ENCODE peak calls at places on chromosome 17, in six cellular contexts. One of them, this sample, is unnamed.

GRCh38 chr17:48559609-48560451 is 14.9 kb upstream of the HOXB2 start:
- DNase-seq in CD4-positive, CD25-positive, alpha-beta regulatory T cell: no peak
- DNase-seq in right lobe of liver: no peak
- DNase-seq in keratinocyte: no peak
- DNase-seq in stomach: no peak
- DNase-seq in A673: no peak
- DNase-seq in this sample: no peak

GRCh38 chr17:16915752-16916556 is 56.0 kb downstream of the TNFRSF13B start:
- DNase-seq in CD4-positive, CD25-positive, alpha-beta regulatory T cell: no peak
- DNase-seq in right lobe of liver: no peak
- DNase-seq in keratinocyte: no peak
- DNase-seq in stomach: peak; percentile 67
- DNase-seq in A673: peak; percentile 61
- DNase-seq in this sample: no peak

GRCh38 chr17:67245694-67246397 is 850 bp upstream of the HELZ start:
- DNase-seq in CD4-positive, CD25-positive, alpha-beta regulatory T cell: peak; percentile 52
- DNase-seq in right lobe of liver: peak; percentile 72
- DNase-seq in keratinocyte: no peak
- DNase-seq in stomach: peak; percentile 46
- DNase-seq in A673: no peak
- DNase-seq in this sample: peak; percentile 60

GRCh38 chr17:66146394-66146793 is 45.5 kb downstream of the CEP112 start:
- DNase-seq in CD4-positive, CD25-positive, alpha-beta regulatory T cell: no peak
- DNase-seq in right lobe of liver: no peak
- DNase-seq in keratinocyte: no peak
- DNase-seq in stomach: no peak
- DNase-seq in A673: no peak
- DNase-seq in this sample: no peak

GRCh38 chr17:59851431-59852375 is 41.0 kb downstream of the TUBD1 start:
- DNase-seq in CD4-positive, CD25-positive, alpha-beta regulatory T cell: no peak
- DNase-seq in right lobe of liver: no peak
- DNase-seq in keratinocyte: no peak
- DNase-seq in stomach: peak; percentile 47
- DNase-seq in A673: no peak
- DNase-seq in this sample: no peak

GRCh38 chr17:18141210-18141803 is 32.8 kb downstream of the MYO15A start:
- DNase-seq in CD4-positive, CD25-positive, alpha-beta regulatory T cell: peak; percentile 15
- DNase-seq in right lobe of liver: no peak
- DNase-seq in keratinocyte: no peak
- DNase-seq in stomach: no peak
- DNase-seq in A673: peak; percentile 72
- DNase-seq in this sample: no peak

GRCh38 chr17:75998327-75998795 is 2.3 kb upstream of the CDK3 start:
- DNase-seq in CD4-positive, CD25-positive, alpha-beta regulatory T cell: no peak
- DNase-seq in right lobe of liver: peak; percentile 31
- DNase-seq in keratinocyte: no peak
- DNase-seq in stomach: no peak
- DNase-seq in A673: no peak
- DNase-seq in this sample: no peak

GRCh38 chr17:81148571-81148970 is 16.7 kb upstream of the PVALEF start:
- DNase-seq in CD4-positive, CD25-positive, alpha-beta regulatory T cell: no peak
- DNase-seq in right lobe of liver: no peak
- DNase-seq in keratinocyte: no peak
- DNase-seq in stomach: no peak
- DNase-seq in A673: no peak
- DNase-seq in this sample: no peak

GRCh38 chr17:57834146-57834741 is 15.6 kb downstream of the MRPS23 start:
- DNase-seq in CD4-positive, CD25-positive, alpha-beta regulatory T cell: no peak
- DNase-seq in right lobe of liver: no peak
- DNase-seq in keratinocyte: no peak
- DNase-seq in stomach: peak; percentile 91
- DNase-seq in A673: no peak
- DNase-seq in this sample: peak; percentile 80

GRCh38 chr17:30429155-30429554 is 48.1 kb upstream of the GOSR1 start:
- DNase-seq in CD4-positive, CD25-positive, alpha-beta regulatory T cell: no peak
- DNase-seq in right lobe of liver: no peak
- DNase-seq in keratinocyte: no peak
- DNase-seq in stomach: no peak
- DNase-seq in A673: no peak
- DNase-seq in this sample: no peak

GRCh38 chr17:62780273-62780672 is 27.8 kb downstream of the MARCHF10 start:
- DNase-seq in CD4-positive, CD25-positive, alpha-beta regulatory T cell: no peak
- DNase-seq in right lobe of liver: no peak
- DNase-seq in keratinocyte: peak; percentile 48
- DNase-seq in stomach: peak; percentile 86
- DNase-seq in A673: no peak
- DNase-seq in this sample: peak; percentile 77

GRCh38 chr17:73943416-73943770 is 260.1 kb upstream of the RPL38 start:
- DNase-seq in CD4-positive, CD25-positive, alpha-beta regulatory T cell: no peak
- DNase-seq in right lobe of liver: no peak
- DNase-seq in keratinocyte: no peak
- DNase-seq in stomach: no peak
- DNase-seq in A673: no peak
- DNase-seq in this sample: no peak

GRCh38 chr17:28350271-28350670 is 7.1 kb downstream of the POLDIP2 start:
- DNase-seq in CD4-positive, CD25-positive, alpha-beta regulatory T cell: no peak
- DNase-seq in right lobe of liver: no peak
- DNase-seq in keratinocyte: no peak
- DNase-seq in stomach: no peak
- DNase-seq in A673: no peak
- DNase-seq in this sample: no peak

GRCh38 chr17:44269795-44270320 is 1.9 kb upstream of the SLC4A1 start:
- DNase-seq in CD4-positive, CD25-positive, alpha-beta regulatory T cell: no peak
- DNase-seq in right lobe of liver: no peak
- DNase-seq in keratinocyte: no peak
- DNase-seq in stomach: no peak
- DNase-seq in A673: no peak
- DNase-seq in this sample: no peak

GRCh38 chr17:80673152-80673920 is 128.7 kb downstream of the RPTOR start:
- DNase-seq in CD4-positive, CD25-positive, alpha-beta regulatory T cell: no peak
- DNase-seq in right lobe of liver: no peak
- DNase-seq in keratinocyte: no peak
- DNase-seq in stomach: no peak
- DNase-seq in A673: no peak
- DNase-seq in this sample: no peak

GRCh38 chr17:83006515-83007455 is 72.6 kb upstream of the METRNL start:
- DNase-seq in CD4-positive, CD25-positive, alpha-beta regulatory T cell: no peak
- DNase-seq in right lobe of liver: no peak
- DNase-seq in keratinocyte: no peak
- DNase-seq in stomach: no peak
- DNase-seq in A673: no peak
- DNase-seq in this sample: no peak

GRCh38 chr17:45230787-45231480 is 9.2 kb downstream of the FMNL1 start:
- DNase-seq in CD4-positive, CD25-positive, alpha-beta regulatory T cell: no peak
- DNase-seq in right lobe of liver: no peak
- DNase-seq in keratinocyte: no peak
- DNase-seq in stomach: no peak
- DNase-seq in A673: no peak
- DNase-seq in this sample: peak; percentile 14

GRCh38 chr17:29141484-29141835 is 38.7 kb downstream of the MYO18A start:
- DNase-seq in CD4-positive, CD25-positive, alpha-beta regulatory T cell: no peak
- DNase-seq in right lobe of liver: no peak
- DNase-seq in keratinocyte: no peak
- DNase-seq in stomach: no peak
- DNase-seq in A673: no peak
- DNase-seq in this sample: no peak

GRCh38 chr17:68658999-68659780 is 58.0 kb upstream of the FAM20A start:
- DNase-seq in CD4-positive, CD25-positive, alpha-beta regulatory T cell: no peak
- DNase-seq in right lobe of liver: no peak
- DNase-seq in keratinocyte: no peak
- DNase-seq in stomach: no peak
- DNase-seq in A673: no peak
- DNase-seq in this sample: no peak

GRCh38 chr17:42772945-42773289 is 332 bp upstream of the VPS25 start:
- DNase-seq in CD4-positive, CD25-positive, alpha-beta regulatory T cell: no peak
- DNase-seq in right lobe of liver: no peak
- DNase-seq in keratinocyte: no peak
- DNase-seq in stomach: no peak
- DNase-seq in A673: no peak
- DNase-seq in this sample: no peak

GRCh38 chr17:42778570-42778969 is 1.8 kb upstream of the WNK4 start:
- DNase-seq in CD4-positive, CD25-positive, alpha-beta regulatory T cell: no peak
- DNase-seq in right lobe of liver: no peak
- DNase-seq in keratinocyte: no peak
- DNase-seq in stomach: no peak
- DNase-seq in A673: no peak
- DNase-seq in this sample: no peak

GRCh38 chr17:42773290-42774035 is at the start of gene VPS25:
- DNase-seq in CD4-positive, CD25-positive, alpha-beta regulatory T cell: peak; percentile 64
- DNase-seq in right lobe of liver: peak; percentile 81
- DNase-seq in keratinocyte: peak; percentile 38
- DNase-seq in stomach: peak; percentile 80
- DNase-seq in A673: peak; percentile 81
- DNase-seq in this sample: no peak

GRCh38 chr17:42774066-42774750 is 959 bp downstream of the VPS25 start:
- DNase-seq in CD4-positive, CD25-positive, alpha-beta regulatory T cell: no peak
- DNase-seq in right lobe of liver: no peak
- DNase-seq in keratinocyte: no peak
- DNase-seq in stomach: no peak
- DNase-seq in A673: no peak
- DNase-seq in this sample: no peak

GRCh38 chr17:42775534-42776098 is 2.4 kb downstream of the VPS25 start:
- DNase-seq in CD4-positive, CD25-positive, alpha-beta regulatory T cell: no peak
- DNase-seq in right lobe of liver: no peak
- DNase-seq in keratinocyte: no peak
- DNase-seq in stomach: no peak
- DNase-seq in A673: no peak
- DNase-seq in this sample: no peak
- H3K27ac ChIP-seq in CD4-positive, CD25-positive, alpha-beta regulatory T cell: no peak overlapping the region
- H3K27ac ChIP-seq in right lobe of liver: no peak overlapping the region
- H3K27ac ChIP-seq in keratinocyte: no peak overlapping the region
- H3K27ac ChIP-seq in stomach: no peak overlapping the region
- H3K27ac ChIP-seq in A673: no peak overlapping the region
- H3K27ac ChIP-seq in this sample: no peak overlapping the region

DNA sequence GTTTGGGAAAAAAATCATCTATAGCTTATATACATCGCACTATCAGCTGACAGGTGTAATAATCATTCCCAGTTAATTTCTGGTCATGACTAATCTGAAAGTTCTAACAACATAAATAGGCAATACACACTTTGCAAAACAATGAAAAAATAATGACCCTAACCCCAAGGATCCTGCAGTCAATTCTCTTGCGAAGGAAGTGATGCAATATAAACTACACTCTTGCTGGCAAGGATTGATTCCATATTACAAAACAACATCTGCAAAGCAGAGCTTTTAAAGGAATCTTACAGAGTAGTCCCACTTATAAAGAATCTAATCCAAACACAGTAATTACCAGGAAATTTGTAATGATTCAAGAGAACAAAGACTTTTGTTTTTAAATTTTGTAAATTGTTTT is 73.4 kb downstream of the MYO1D start:
- DNase-seq in CD4-positive, CD25-positive, alpha-beta regulatory T cell: no peak
- DNase-seq in right lobe of liver: no peak
- DNase-seq in keratinocyte: no peak
- DNase-seq in stomach: no peak
- DNase-seq in A673: peak; percentile 10
- DNase-seq in this sample: no peak
- H3K4me1 ChIP-seq in CD4-positive, CD25-positive, alpha-beta regulatory T cell: no peaks in the 10 kb centered on the region
- H3K4me1 ChIP-seq in right lobe of liver: no peaks in the 10 kb centered on the region
- H3K4me1 ChIP-seq in keratinocyte: peaks cover 21% of the 10 kb centered on the region
- H3K4me1 ChIP-seq in stomach: peaks cover 6% of the 10 kb centered on the region
- H3K4me1 ChIP-seq in A673: peaks cover 8% of the 10 kb centered on the region
- H3K4me1 ChIP-seq in this sample: no peaks in the 10 kb centered on the region

GRCh38 chr17:36500745-36501225 is 14.3 kb downstream of the ZNHIT3 start:
- DNase-seq in CD4-positive, CD25-positive, alpha-beta regulatory T cell: no peak
- DNase-seq in right lobe of liver: no peak
- DNase-seq in keratinocyte: no peak
- DNase-seq in stomach: no peak
- DNase-seq in A673: no peak
- DNase-seq in this sample: no peak

GRCh38 chr17:36496018-36496789 is 9.7 kb downstream of the ZNHIT3 start:
- DNase-seq in CD4-positive, CD25-positive, alpha-beta regulatory T cell: no peak
- DNase-seq in right lobe of liver: no peak
- DNase-seq in keratinocyte: no peak
- DNase-seq in stomach: no peak
- DNase-seq in A673: no peak
- DNase-seq in this sample: peak; percentile 12

GRCh38 chr17:36501351-36501750 is 14.9 kb downstream of the ZNHIT3 start:
- DNase-seq in CD4-positive, CD25-positive, alpha-beta regulatory T cell: no peak
- DNase-seq in right lobe of liver: no peak
- DNase-seq in keratinocyte: no peak
- DNase-seq in stomach: no peak
- DNase-seq in A673: no peak
- DNase-seq in this sample: no peak

GRCh38 chr17:36498155-36498554 is 11.7 kb downstream of the ZNHIT3 start:
- DNase-seq in CD4-positive, CD25-positive, alpha-beta regulatory T cell: no peak
- DNase-seq in right lobe of liver: no peak
- DNase-seq in keratinocyte: no peak
- DNase-seq in stomach: no peak
- DNase-seq in A673: no peak
- DNase-seq in this sample: peak; percentile 39

DNA sequence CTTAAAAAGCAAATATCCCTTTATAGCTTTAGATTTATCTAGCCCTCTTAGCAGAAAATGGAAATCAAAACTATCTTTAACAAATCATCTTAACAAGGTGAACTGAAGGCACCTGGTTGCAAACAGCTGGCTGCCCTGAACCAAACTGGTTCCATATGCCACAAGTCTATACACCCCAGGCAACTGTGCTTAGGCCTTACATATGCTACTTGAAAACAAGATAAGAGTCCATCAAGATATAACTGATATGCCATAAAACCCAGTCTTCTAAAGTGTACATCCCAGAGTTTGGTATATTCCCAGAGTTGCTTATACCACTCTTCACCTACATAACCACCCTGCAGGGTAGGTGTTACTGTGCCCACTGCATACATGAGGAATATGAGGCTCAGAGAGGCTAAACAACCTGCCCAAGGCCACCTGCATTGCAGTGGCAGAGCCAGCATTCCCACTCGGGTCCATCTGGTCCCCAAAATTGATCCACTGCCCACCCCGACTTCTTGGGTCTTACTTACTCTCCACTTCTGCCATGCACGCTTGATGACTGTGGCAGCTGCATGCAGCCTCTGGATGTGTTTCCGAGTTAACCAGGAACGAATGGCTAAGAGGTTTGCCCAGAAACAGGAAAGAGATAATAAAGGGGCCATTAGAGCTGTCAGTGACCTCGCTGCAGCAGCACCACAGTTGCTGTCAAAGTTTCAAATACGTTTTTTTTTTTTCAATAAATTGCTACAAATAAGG is 12.2 kb downstream of the ZNHIT3 start:
- DNase-seq in CD4-positive, CD25-positive, alpha-beta regulatory T cell: no peak
- DNase-seq in right lobe of liver: no peak
- DNase-seq in keratinocyte: no peak
- DNase-seq in stomach: no peak
- DNase-seq in A673: no peak
- DNase-seq in this sample: no peak
- H3K4me3 ChIP-seq in CD4-positive, CD25-positive, alpha-beta regulatory T cell: no peak overlapping the region
- H3K4me3 ChIP-seq in right lobe of liver: no peak overlapping the region
- H3K4me3 ChIP-seq in keratinocyte: no peak overlapping the region
- H3K4me3 ChIP-seq in stomach: no peak overlapping the region
- H3K4me3 ChIP-seq in A673: no peak overlapping the region
- H3K4me3 ChIP-seq in this sample: no peak overlapping the region

DNA sequence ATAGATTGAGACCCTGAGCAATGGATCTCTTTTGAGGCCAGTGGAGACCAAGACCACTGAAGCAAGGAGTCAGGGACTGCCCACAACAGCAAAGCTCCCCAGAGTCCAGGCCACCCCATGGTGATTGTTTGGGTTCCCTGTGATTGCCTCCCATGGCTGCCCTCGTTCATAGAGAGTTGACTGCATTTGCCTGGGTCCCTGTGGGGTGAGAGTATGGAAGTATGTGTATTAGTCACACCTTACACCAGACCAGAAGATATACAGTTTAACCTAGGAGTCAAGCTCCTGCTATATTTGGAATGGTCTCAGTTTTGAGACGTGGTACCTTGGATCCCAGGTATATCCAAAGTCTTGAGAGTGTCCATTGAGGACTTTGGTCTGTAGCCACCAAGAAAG is 20.2 kb downstream of the HLF start:
- DNase-seq in CD4-positive, CD25-positive, alpha-beta regulatory T cell: no peak
- DNase-seq in right lobe of liver: no peak
- DNase-seq in keratinocyte: no peak
- DNase-seq in stomach: no peak
- DNase-seq in A673: no peak
- DNase-seq in this sample: no peak
- H3K27ac ChIP-seq in CD4-positive, CD25-positive, alpha-beta regulatory T cell: no peak overlapping the region
- H3K27ac ChIP-seq in right lobe of liver: peak overlapping the region; percentile 59
- H3K27ac ChIP-seq in keratinocyte: no peak overlapping the region
- H3K27ac ChIP-seq in stomach: peak overlapping the region; percentile 84
- H3K27ac ChIP-seq in A673: no peak overlapping the region
- H3K27ac ChIP-seq in this sample: peak overlapping the region; percentile 28